ENCODE peak calls at places on chromosomes 7 and 10, in five cellular contexts. U, W, Z, N and K are unnamed samples.

GRCh38 chr10:128887856-128888255 is 579.2 kb upstream of the MGMT start:
- DNase-seq in U (peak), Z (no peak), N (no peak), W (no peak), K (no peak)

GRCh38 chr10:37754538-37755323 is 102.7 kb downstream of the ZNF248 start:
- DNase-seq in N (no peak), Z (peak), U (peak), W (peak), K (peak)

GRCh38 chr7:143352506-143353130 is 9.9 kb downstream of the FAM131B start:
- DNase-seq in W (no peak), U (no peak), N (no peak), Z (no peak), K (no peak)

GRCh38 chr7:154841731-154842331 is 161.1 kb downstream of the PAXIP1 start:
- DNase-seq in W (no peak), U (no peak), Z (no peak), N (no peak), K (no peak)

GRCh38 chr10:104054430-104054829 is 31.2 kb downstream of the COL17A1 start:
- DNase-seq in N (no peak), Z (no peak), W (no peak), U (no peak), K (no peak)

GRCh38 chr10:53536322-53536721 is 763.7 kb upstream of the MBL2 start:
- DNase-seq in Z (no peak), N (no peak), W (no peak), U (no peak), K (no peak)

GRCh38 chr7:98624846-98625420 is 7.8 kb downstream of the NPTX2 start:
- DNase-seq in W (no peak), N (no peak), Z (no peak), U (no peak), K (no peak)

GRCh38 chr10:98270026-98270740 is 2.2 kb upstream of the LOXL4 start:
- DNase-seq in N (no peak), Z (peak), U (no peak), W (no peak), K (no peak)

GRCh38 chr10:76252733-76253132 is 821.3 kb downstream of the LRMDA start:
- DNase-seq in N (no peak), U (no peak), Z (no peak), W (no peak), K (no peak)

GRCh38 chr7:134532155-134533089 is 5.1 kb downstream of the AKR1B10 start:
- DNase-seq in W (no peak), N (no peak), U (no peak), Z (no peak), K (no peak)

GRCh38 chr7:112069879-112070321 is 136.3 kb downstream of the DOCK4 start:
- DNase-seq in N (no peak), W (no peak), Z (no peak), U (no peak), K (no peak)

GRCh38 chr10:100668001-100668400 is 77.4 kb upstream of the PAX2 start:
- DNase-seq in W (no peak), N (no peak), Z (no peak), U (no peak), K (no peak)

GRCh38 chr7:63073736-63074135 is 924.9 kb upstream of the ZNF722 start:
- DNase-seq in U (no peak), W (no peak), Z (no peak), N (no peak), K (no peak)

GRCh38 chr7:70808876-70809275 is 323.1 kb upstream of the GALNT17 start:
- DNase-seq in U (no peak), N (no peak), Z (no peak), W (no peak), K (no peak)

GRCh38 chr10:126109893-126110292 is 213.5 kb downstream of the FANK1 start:
- DNase-seq in N (no peak), W (no peak), Z (no peak), U (no peak), K (no peak)

GRCh38 chr7:92461027-92462003 is 14.0 kb downstream of the GATAD1 start:
- DNase-seq in W (no peak), N (no peak), Z (peak), U (no peak), K (peak)

GRCh38 chr10:33697016-33697415 is 362.5 kb upstream of the NRP1 start:
- DNase-seq in W (no peak), N (no peak), U (no peak), Z (no peak), K (no peak)

GRCh38 chr7:12518920-12519681 is 51.4 kb upstream of the SCIN start:
- DNase-seq in U (peak), Z (peak), W (no peak), N (no peak), K (peak)

GRCh38 chr10:7388602-7389001 is 22.2 kb downstream of the SFMBT2 start:
- DNase-seq in U (no peak), N (no peak), W (no peak), Z (no peak), K (no peak)

GRCh38 chr7:35430547-35431153 is 176.8 kb upstream of the TBX20 start:
- DNase-seq in U (peak), Z (peak), N (no peak), W (peak), K (peak)

GRCh38 chr10:86392723-86393094 is 26.1 kb upstream of the GRID1 start:
- DNase-seq in W (no peak), U (peak), N (peak), Z (no peak), K (no peak)

GRCh38 chr7:45689797-45690761 is 115.9 kb downstream of the ADCY1 start:
- DNase-seq in U (peak), W (no peak), N (no peak), Z (no peak), K (no peak)

GRCh38 chr10:33473688-33474087 is 139.2 kb upstream of the NRP1 start:
- DNase-seq in W (no peak), U (no peak), Z (no peak), N (no peak), K (no peak)

GRCh38 chr10:14779053-14779649 is 4.5 kb upstream of the FAM107B start:
- DNase-seq in W (no peak), U (no peak), Z (no peak), N (no peak), K (no peak)

GRCh38 chr7:16743207-16743606 is 10.3 kb upstream of the TSPAN13 start:
- DNase-seq in Z (no peak), U (no peak), N (no peak), W (no peak), K (no peak)

GRCh38 chr10:96840841-96841518 is 8.9 kb downstream of the LCOR start:
- DNase-seq in W (no peak), N (no peak), U (no peak), Z (peak), K (no peak)

GRCh38 chr10:97923057-97923456 is 73.4 kb downstream of the GOLGA7B start:
- DNase-seq in W (no peak), N (no peak), Z (no peak), U (no peak), K (no peak)

GRCh38 chr7:129950191-129950940 is 2.4 kb downstream of the UBE2H start:
- DNase-seq in Z (no peak), N (peak), W (no peak), U (no peak), K (no peak)

GRCh38 chr10:132860527-132860926 is 74.6 kb upstream of the NKX6-2 start:
- DNase-seq in U (peak), N (no peak), Z (no peak), W (no peak), K (no peak)

GRCh38 chr7:2725178-2726105 is 37.4 kb downstream of the AMZ1 start:
- DNase-seq in W (no peak), U (no peak), N (no peak), Z (no peak), K (no peak)

GRCh38 chr7:33796538-33796937 is 108.8 kb upstream of the BMPER start:
- DNase-seq in Z (no peak), W (no peak), N (no peak), U (no peak), K (no peak)

GRCh38 chr10:60208676-60209269 is 180.9 kb downstream of the ANK3 start:
- DNase-seq in N (no peak), U (no peak), W (no peak), Z (peak), K (peak)

GRCh38 chr10:130999376-131000202 is 311.9 kb downstream of the TCERG1L start:
- DNase-seq in W (no peak), N (no peak), Z (no peak), U (no peak), K (no peak)
- TF ChIP-seq SUZ12 in W (no peak), N (no peak), Z (no peak), U (no peak), K (no peak)

GRCh38 chr10:116889066-116889465 is 39.8 kb downstream of the ENO4 start:
- DNase-seq in W (no peak), N (no peak), U (no peak), Z (no peak), K (no peak)

GRCh38 chr10:116886772-116887171 is 37.5 kb downstream of the ENO4 start:
- DNase-seq in N (no peak), W (no peak), Z (no peak), U (no peak), K (no peak)

GRCh38 chr10:116891208-116891607 is 41.9 kb downstream of the ENO4 start:
- DNase-seq in Z (no peak), W (no peak), N (no peak), U (no peak), K (peak)

GRCh38 chr10:116892873-116893685 is 43.8 kb downstream of the ENO4 start:
- DNase-seq in Z (no peak), U (no peak), N (no peak), W (no peak), K (peak)

GRCh38 chr10:116888380-116889055 is 39.2 kb downstream of the ENO4 start:
- DNase-seq in Z (peak), N (no peak), U (no peak), W (peak), K (no peak)
- TF ChIP-seq SUZ12 in Z (no peak), N (no peak), U (no peak), W (no peak), K (no peak)

DNA sequence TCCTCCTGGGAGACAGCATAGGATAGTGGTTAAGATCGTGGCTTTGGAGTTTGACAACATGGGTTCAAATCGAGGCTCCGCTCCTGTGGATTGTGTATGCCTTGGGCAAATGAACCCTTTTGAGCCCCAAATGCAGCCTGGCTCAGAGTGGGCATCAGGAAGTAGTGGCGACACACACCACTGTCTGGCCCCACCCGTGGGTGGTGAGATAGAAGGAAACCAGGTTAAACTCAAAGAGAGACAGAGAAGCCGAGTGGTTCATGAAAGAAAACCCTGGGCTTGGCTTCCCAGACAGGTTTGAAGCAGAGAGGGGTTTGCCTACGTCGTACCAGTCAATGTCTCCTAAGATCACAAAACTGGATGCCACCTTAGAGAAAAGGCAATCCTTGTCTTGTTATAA is 57.7 kb downstream of the PRTFDC1 start:
- DNase-seq in U (no peak), Z (no peak), W (no peak), N (no peak), K (no peak)
- TF ChIP-seq SUZ12 in U (no peak), Z (no peak), W (no peak), N (no peak), K (no peak)

GRCh38 chr7:41820117-41820671 is 117.3 kb upstream of the INHBA start:
- DNase-seq in N (no peak), U (no peak), Z (no peak), W (no peak), K (no peak)
- TF ChIP-seq SUZ12 in N (no peak), U (no peak), Z (no peak), W (no peak), K (no peak)

GRCh38 chr10:16817125-16818019 is at the start of gene RSU1:
- DNase-seq in W (peak), U (peak), Z (peak), N (peak), K (peak)

GRCh38 chr10:16814081-16814480 is 3.1 kb downstream of the RSU1 start:
- DNase-seq in N (no peak), Z (no peak), W (no peak), U (no peak), K (no peak)

GRCh38 chr10:16816830-16817124 is 447 bp downstream of the RSU1 start:
- DNase-seq in W (no peak), U (no peak), Z (no peak), N (no peak), K (no peak)

GRCh38 chr10:16819026-16819425 is 1.8 kb upstream of the RSU1 start:
- DNase-seq in Z (no peak), N (no peak), U (no peak), W (no peak), K (no peak)

DNA sequence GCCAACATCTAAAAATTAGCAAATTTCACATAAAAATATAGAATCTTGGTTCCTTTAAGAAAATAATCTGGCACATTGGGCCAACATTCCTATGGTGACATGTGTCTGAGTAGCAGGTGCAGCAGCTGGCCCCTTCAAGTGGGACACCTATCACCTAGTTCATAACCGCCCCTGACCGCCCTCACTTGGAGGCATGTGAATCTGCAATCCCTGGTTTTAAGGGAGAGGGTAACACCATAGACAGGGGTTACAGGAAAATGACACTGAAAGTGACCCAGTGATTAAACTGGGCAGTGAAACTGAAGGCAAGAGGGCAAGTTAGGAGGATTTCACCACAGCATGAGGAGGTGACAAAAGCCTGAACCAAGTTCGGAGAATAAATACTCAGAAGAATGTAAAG is 1.1 kb downstream of the RSU1 start:
- DNase-seq in U (no peak), W (no peak), Z (no peak), N (no peak), K (no peak)
- TF ChIP-seq SUZ12 in U (no peak), W (no peak), Z (no peak), N (no peak), K (no peak)

GRCh38 chr10:1602037-1602471 is 135.3 kb downstream of the ADARB2 start:
- DNase-seq in W (no peak), U (no peak), N (no peak), Z (no peak), K (no peak)
- TF ChIP-seq SUZ12 in W (no peak), U (no peak), N (no peak), Z (no peak), K (no peak)

DNA sequence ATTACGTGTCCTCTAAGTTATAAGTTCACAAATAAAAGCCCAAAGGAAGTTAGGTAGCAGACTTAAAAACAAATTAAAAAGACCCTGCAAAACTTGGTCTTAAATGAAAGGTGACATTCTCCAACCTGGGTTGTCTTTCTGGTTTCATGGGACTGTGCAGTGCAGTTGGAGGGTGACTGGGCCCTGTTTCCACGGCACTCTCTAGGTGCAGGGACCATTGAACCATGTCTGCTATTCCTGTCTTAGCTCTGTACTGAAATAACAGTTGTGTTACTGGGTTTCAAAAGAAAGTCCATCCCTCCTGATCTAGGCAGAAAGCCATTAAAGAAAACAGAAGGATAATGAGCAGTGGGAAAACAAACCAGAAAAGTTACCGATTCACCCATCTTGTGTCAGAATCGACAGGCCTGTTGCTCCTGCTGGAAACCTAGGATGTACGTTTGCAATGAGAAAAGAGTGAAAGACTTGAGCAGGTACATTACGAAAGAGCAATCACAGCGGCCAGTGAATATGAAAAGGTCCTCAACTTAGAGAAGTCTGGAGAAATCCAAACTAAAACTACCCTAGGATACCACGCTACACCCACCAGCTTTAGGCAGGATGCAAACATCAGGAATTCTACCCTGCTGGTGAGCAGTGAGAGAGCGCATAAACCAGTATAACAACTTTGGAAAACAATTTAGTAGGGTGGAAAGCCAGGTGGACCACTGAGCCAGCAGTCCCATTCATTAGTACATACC is 24.5 kb downstream of the SPDYE6 start:
- DNase-seq in W (no peak), Z (no peak), N (no peak), U (peak), K (no peak)
- TF ChIP-seq SUZ12 in W (no peak), Z (no peak), N (no peak), U (no peak), K (no peak)